ENCODE peak calls at places on chromosomes 3 and 15, in ten cellular contexts. S, V, N, W, Z, B, Q, K, C and T are unnamed samples.

GRCh38 chr3:76245073-76245472 is 459.7 kb upstream of the ZNF717 start:
- DNase-seq in S (no peak), V (peak; percentile 52), N (no peak), W (no peak), Z (no peak), B (no peak), Q (no peak), K (no peak), C (no peak), T (no peak)

GRCh38 chr3:139032326-139033002 is 11.7 kb upstream of the PRR23B start:
- DNase-seq in S (no peak), V (no peak), N (no peak), W (no peak), Z (no peak), B (no peak), Q (no peak), K (no peak), C (no peak), T (no peak)

GRCh38 chr15:48823237-48823636 is 12.4 kb upstream of the CEP152 start:
- DNase-seq in S (no peak), V (no peak), N (peak; percentile 46), W (no peak), Z (no peak), B (no peak), Q (peak; percentile 41), K (no peak), C (no peak), T (no peak)

GRCh38 chr3:115836944-115837343 is 213.6 kb downstream of the GAP43 start:
- DNase-seq in S (no peak), V (peak; percentile 41), N (peak; percentile 34), W (peak; percentile 34), Z (no peak), B (no peak), Q (peak; percentile 13), K (no peak), C (no peak), T (no peak)

GRCh38 chr3:21599890-21600289 is 151.1 kb downstream of the ZNF385D start:
- DNase-seq in S (no peak), V (no peak), N (no peak), W (no peak), Z (no peak), B (no peak), Q (no peak), K (no peak), C (no peak), T (no peak)

GRCh38 chr3:54515439-54516213 is 393.3 kb downstream of the CACNA2D3 start:
- DNase-seq in S (no peak), V (no peak), N (no peak), W (no peak), Z (no peak), B (no peak), Q (no peak), K (no peak), C (no peak), T (no peak)

GRCh38 chr3:164460851-164461250 is 617.4 kb downstream of the SI start:
- DNase-seq in S (no peak), V (no peak), N (no peak), W (no peak), Z (no peak), B (no peak), Q (no peak), K (no peak), C (no peak), T (no peak)

GRCh38 chr3:125512135-125512920 is 7.7 kb downstream of the SNX4 start:
- DNase-seq in S (no peak), V (peak; percentile 77), N (peak; percentile 57), W (no peak), Z (peak; percentile 1), B (no peak), Q (peak; percentile 47), K (no peak), C (no peak), T (peak; percentile 44)

GRCh38 chr3:194322701-194323174 is 28.4 kb downstream of the CPN2 start:
- DNase-seq in S (no peak), V (peak; percentile 99), N (peak; percentile 55), W (no peak), Z (no peak), B (no peak), Q (peak; percentile 81), K (peak; percentile 45), C (peak; percentile 98), T (no peak)

GRCh38 chr15:73319460-73320245 is 49.1 kb downstream of the HCN4 start:
- DNase-seq in S (no peak), V (no peak), N (no peak), W (no peak), Z (no peak), B (no peak), Q (no peak), K (no peak), C (peak; percentile 17), T (no peak)

GRCh38 chr3:52782412-52783210 is 5.2 kb downstream of the ITIH1 start:
- DNase-seq in S (no peak), V (no peak), N (no peak), W (no peak), Z (no peak), B (no peak), Q (no peak), K (no peak), C (no peak), T (no peak)

GRCh38 chr3:78163379-78163778 is 1123.5 kb downstream of the ROBO2 start:
- DNase-seq in S (no peak), V (no peak), N (no peak), W (no peak), Z (no peak), B (no peak), Q (no peak), K (no peak), C (no peak), T (no peak)

GRCh38 chr3:63934041-63934440 is 21.9 kb upstream of the SCAANT1 start:
- DNase-seq in S (no peak), V (no peak), N (no peak), W (no peak), Z (no peak), B (no peak), Q (no peak), K (no peak), C (no peak), T (no peak)

DNA sequence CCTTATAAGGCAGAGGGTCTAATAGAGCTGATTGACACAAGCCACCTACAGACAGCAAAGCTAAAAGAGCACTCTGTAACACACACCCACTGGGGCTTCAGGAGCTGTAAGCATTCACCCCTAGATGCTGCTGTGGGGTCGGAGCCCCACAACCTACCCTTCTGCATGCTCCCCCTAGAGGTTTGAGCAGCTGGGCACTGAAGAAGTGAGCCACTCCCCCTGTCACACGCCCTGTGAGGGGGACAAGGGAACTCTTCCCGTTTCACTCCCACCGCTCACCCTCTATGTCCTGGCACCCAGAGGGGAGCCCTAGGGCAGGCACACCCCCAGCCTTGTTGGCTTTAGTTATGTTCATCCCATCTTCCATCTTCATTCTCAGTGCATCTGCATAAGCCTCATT is 9.4 kb upstream of the CSTA start:
- DNase-seq in S (no peak), V (no peak), N (no peak), W (no peak), Z (no peak), B (no peak), Q (no peak), K (no peak), C (no peak), T (no peak)
- TF ChIP-seq CTCF in S (no peak), V (no peak), N (no peak), W (peak; percentile 47), Z (no peak), B (no peak), Q (no peak), K (no peak), C (no peak), T (peak; percentile 12)

GRCh38 chr15:59993950-59994401 is 10.1 kb upstream of the FOXB1 start:
- DNase-seq in S (no peak), V (no peak), N (no peak), W (no peak), Z (no peak), B (no peak), Q (no peak), K (no peak), C (no peak), T (no peak)
- H3K4me3 ChIP-seq in S (no peak overlapping the region), V (no peak overlapping the region), N (no peak overlapping the region), W (no peak overlapping the region), Z (no peak overlapping the region), B (no peak overlapping the region), Q (no peak overlapping the region), K (no peak overlapping the region), C (no peak overlapping the region), T (no peak overlapping the region)

DNA sequence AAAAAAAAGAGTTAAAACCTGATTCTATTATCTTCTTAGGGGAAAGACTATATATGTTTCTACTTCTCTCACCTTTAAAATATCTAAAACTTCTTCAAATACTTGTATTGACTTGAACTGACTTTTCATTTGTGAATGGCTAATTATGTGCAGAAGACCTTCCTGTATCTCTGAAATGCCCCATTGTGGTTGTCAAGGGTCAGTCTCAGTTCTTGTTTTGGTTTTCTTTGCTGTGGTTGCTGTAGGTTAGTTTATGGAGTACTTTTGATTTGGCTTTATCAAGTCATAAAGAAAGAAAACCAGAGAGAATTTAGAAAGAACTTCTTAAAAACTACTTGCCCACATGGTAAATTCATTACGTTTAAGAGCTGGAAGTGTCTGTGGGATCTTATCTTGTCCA is 345.3 kb upstream of the POU1F1 start:
- DNase-seq in S (no peak), V (no peak), N (no peak), W (no peak), Z (no peak), B (no peak), Q (no peak), K (no peak), C (no peak), T (no peak)
- TF ChIP-seq CTCF in S (no peak), V (no peak), N (no peak), W (no peak), Z (no peak), B (no peak), Q (no peak), K (no peak), C (no peak), T (no peak)

DNA sequence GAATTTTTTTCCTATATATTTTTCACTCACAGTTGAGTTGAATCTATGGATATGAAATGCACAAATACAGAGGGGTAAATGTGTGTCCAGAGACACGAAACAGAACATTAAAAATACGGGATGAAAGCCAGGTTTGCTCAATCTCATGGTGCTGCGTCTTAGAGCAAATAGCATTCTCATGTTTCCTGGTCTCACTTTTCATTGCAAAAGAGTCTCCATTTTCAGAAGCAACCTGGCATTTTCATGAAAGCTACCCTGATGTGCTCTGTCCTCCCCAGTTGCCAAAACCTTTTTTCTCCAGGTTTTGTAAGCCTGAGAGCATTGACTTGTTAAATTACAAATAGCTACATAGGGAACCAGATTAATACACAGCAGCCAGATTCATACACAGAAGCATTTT is 49.5 kb upstream of the MBNL1 start:
- DNase-seq in S (no peak), V (no peak), N (no peak), W (no peak), Z (no peak), B (no peak), Q (no peak), K (no peak), C (no peak), T (no peak)
- H3K4me3 ChIP-seq in S (no peak overlapping the region), V (no peak overlapping the region), N (no peak overlapping the region), W (no peak overlapping the region), Z (no peak overlapping the region), B (no peak overlapping the region), Q (no peak overlapping the region), K (no peak overlapping the region), C (no peak overlapping the region), T (no peak overlapping the region)

DNA sequence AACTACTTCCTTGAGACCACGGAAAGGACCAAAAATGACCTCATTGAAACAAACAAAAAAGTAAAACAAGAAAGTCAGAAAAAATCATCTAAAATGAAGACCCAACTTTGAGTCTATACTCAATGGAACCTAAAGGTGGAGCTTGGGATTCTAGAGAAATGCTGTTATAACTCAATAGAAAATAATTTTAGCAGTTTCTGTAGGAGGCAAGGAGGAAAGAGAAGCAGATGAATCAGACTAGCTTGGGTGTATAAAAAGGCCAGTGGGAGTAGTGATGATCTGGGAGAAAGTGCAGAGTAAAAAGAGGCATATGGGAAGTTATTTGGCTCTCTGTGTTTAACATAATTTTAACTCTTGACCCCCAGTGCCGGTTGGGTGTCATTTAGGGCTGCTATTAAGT is 94.4 kb downstream of the TMCO5A start:
- DNase-seq in S (no peak), V (no peak), N (peak; percentile 61), W (no peak), Z (no peak), B (no peak), Q (peak; percentile 15), K (no peak), C (no peak), T (no peak)
- TF ChIP-seq CTCF in S (no peak), V (no peak), N (peak; percentile 38), W (no peak), Z (peak; percentile 39), B (no peak), Q (peak; percentile 8), K (no peak), C (peak; percentile 3), T (no peak)